ENCODE peak calls at places on chromosomes 12 and 14, in seven cellular contexts. H is Panc1, R is K562, O is H1, D is HCT116, Y is HepG2, E is GM12878. I is an unnamed sample.

GRCh38 chr12:60394680-60395079 is 798.9 kb downstream of the SLC16A7 start:
- DNase-seq in H (peak), R (no peak), O (no peak), D (no peak), Y (no peak), E (no peak), I (no peak)

GRCh38 chr12:132561784-132562156 is 48.6 kb downstream of the LRCOL1 start:
- DNase-seq in H (no peak), R (peak), O (peak), D (no peak), Y (no peak), E (no peak), I (peak)

GRCh38 chr12:83954071-83954789 is 958.4 kb downstream of the SLC6A15 start:
- DNase-seq in H (no peak), R (no peak), O (no peak), D (no peak), Y (no peak), E (no peak), I (no peak)

GRCh38 chr12:84619053-84619452 is 293.5 kb downstream of the SLC6A15 start:
- DNase-seq in H (no peak), R (no peak), O (no peak), D (no peak), Y (no peak), E (no peak), I (no peak)

GRCh38 chr14:75941030-75941429 is 40.8 kb downstream of the TGFB3 start:
- DNase-seq in H (no peak), R (no peak), O (no peak), D (no peak), Y (no peak), E (no peak), I (no peak)

GRCh38 chr12:54701940-54702592 is 53.9 kb upstream of the DCD start:
- DNase-seq in H (no peak), R (peak), O (no peak), D (peak), Y (peak), E (no peak), I (peak)

GRCh38 chr12:38886064-38886463 is 19.3 kb downstream of the CPNE8 start:
- DNase-seq in H (no peak), R (peak), O (no peak), D (peak), Y (peak), E (no peak), I (no peak)

GRCh38 chr12:92551853-92552397 is 150.9 kb upstream of the PLEKHG7 start:
- DNase-seq in H (no peak), R (peak), O (no peak), D (no peak), Y (no peak), E (peak), I (no peak)

GRCh38 chr12:104152691-104153241 is 14.8 kb upstream of the NFYB start:
- DNase-seq in H (no peak), R (no peak), O (no peak), D (no peak), Y (no peak), E (no peak), I (no peak)

DNA sequence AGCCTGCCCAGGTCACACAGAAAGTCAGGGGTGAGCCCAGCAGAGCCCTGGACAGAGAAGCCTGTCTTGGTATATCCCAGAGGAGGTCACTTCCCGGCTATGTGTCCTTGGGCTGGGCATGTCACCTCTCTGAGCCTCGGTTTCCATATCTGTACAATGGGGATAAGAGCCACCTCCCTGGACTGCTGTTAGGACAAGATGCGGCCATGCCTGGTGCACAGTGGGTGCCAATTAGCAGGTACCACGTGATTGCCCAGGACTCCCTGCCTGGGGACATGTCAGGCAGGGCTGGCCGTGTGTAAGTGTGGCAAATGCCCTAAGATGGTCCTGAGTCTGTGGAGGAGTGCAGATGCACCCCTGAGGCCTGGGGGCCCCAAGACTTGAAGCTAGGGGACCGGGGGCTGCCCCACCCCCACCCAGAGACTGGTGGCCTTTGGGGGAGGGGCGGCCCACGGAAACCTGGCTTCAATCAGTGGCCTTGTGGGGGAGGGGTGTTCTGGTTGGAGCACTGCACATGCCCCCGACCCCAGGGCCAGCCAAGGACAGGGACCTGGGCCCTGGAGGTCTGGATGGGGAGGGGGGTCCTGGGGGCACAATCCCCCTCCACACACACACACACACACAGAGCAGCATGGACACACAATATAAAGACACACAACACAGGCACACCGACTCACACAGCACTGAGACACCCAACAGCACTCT is 878 bp downstream of the TMEM119 start:
- DNase-seq in H (no peak), R (no peak), O (no peak), D (no peak), Y (no peak), E (no peak), I (peak)
- H3K4me3 ChIP-seq in H (peak), R (no peak), O (no peak), D (no peak), Y (no peak), E (no peak), I (peak)

GRCh38 chr14:53947452-53948180 is 9.0 kb downstream of the BMP4 start:
- DNase-seq in H (no peak), R (no peak), O (no peak), D (no peak), Y (peak), E (no peak), I (no peak)
- TF ChIP-seq SIN3A in H (no peak), R (no peak), O (no peak), D (no peak), Y (no peak), E (no peak), I (no peak)

DNA sequence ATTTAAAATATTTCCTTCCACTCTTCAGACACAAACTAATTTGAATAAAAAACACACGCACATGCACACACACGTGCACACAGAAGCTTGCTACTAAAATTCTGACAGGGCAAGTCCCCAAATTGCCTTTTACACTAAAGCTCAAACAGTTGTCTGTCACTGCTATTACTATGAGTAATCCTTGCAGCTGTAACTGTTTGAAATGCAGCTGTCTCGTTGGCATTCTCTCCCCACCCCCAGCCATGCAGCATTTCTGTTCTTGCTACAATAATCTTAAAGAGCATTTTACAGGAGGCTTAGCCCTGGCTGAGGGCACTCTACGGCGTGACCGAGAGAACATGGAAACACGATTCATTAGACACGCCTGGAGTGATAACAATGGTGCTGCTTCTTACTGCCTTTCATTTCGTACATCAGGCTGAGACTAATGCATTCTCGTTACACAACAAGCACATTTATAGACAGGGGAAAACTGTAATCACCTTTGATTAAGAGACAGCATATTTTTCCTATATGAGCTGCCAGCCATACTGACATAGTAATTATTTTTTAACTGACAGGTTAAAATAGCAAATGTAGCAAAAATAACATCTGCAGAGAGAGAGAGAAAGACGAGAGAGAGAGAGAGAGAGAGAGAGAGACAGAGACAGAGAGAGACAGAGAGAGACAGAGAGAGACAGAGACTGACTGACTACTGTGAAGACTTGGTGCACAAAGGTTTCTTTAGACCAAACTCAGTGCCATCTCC is 153.8 kb downstream of the MED13L start:
- DNase-seq in H (no peak), R (peak), O (no peak), D (no peak), Y (no peak), E (no peak), I (peak)
- H3K4me3 ChIP-seq in H (no peak), R (peak), O (no peak), D (no peak), Y (no peak), E (no peak), I (peak)

GRCh38 chr12:53699673-53700015 is 23.8 kb upstream of the ATP5MC2 start:
- DNase-seq in H (no peak), R (no peak), O (no peak), D (no peak), Y (no peak), E (no peak), I (no peak)
- TF ChIP-seq SIN3A in H (no peak), R (no peak), O (no peak), D (no peak), Y (no peak), E (no peak), I (no peak)

GRCh38 chr14:104086661-104087461 is 1.4 kb downstream of the ASPG start:
- DNase-seq in H (no peak), R (no peak), O (peak), D (no peak), Y (no peak), E (no peak), I (peak)

GRCh38 chr14:104085032-104085888 is at the start of gene ASPG:
- DNase-seq in H (no peak), R (peak), O (peak), D (no peak), Y (no peak), E (no peak), I (peak)

GRCh38 chr14:104085889-104086201 is 345 bp downstream of the ASPG start:
- DNase-seq in H (no peak), R (no peak), O (no peak), D (no peak), Y (no peak), E (no peak), I (peak)

GRCh38 chr14:104087505-104087904 is 2.0 kb downstream of the ASPG start:
- DNase-seq in H (no peak), R (no peak), O (no peak), D (no peak), Y (no peak), E (no peak), I (no peak)

DNA sequence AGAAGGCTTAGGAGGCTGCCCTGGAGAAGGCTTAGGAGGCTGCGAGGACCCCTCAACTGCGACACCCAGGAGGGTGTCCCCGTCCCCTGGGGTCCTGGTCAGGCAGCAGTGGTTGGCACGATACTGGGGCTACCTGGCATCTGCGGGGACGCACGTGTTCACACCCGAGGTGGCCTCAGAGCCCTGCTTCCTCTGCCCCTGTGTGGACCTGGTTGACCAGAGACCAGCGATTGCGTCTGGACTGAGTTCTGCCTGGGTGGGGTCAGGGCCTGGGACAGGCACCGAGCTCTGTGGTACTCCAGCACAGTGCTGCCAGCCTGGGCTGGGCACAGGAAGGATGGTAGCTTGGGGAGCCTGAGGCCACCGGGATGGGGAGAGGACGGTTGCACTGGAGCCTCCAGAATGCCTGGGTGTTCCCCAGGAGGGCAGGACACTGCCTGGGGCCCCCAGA is 735 bp downstream of the ASPG start:
- DNase-seq in H (no peak), R (no peak), O (peak), D (no peak), Y (no peak), E (no peak), I (peak)
- H3K4me3 ChIP-seq in H (no peak), R (no peak), O (peak), D (no peak), Y (no peak), E (no peak), I (no peak)